ENCODE peak calls at places on chromosomes 16 and 17, in seven cellular contexts. P, F, T, W, V, J and Z are unnamed samples.
A peak's percentile ranks its signal among the peaks of the same experiment; 100 is the strongest.

GRCh38 chr16:56972403-56972802 is 10.7 kb downstream of the CETP start:
- DNase-seq in P (no peak), F (no peak), T (no peak), W (no peak), V (no peak), J (no peak), Z (no peak)

GRCh38 chr17:41133880-41134735 is 6.2 kb downstream of the KRTAP4-6 start:
- DNase-seq in P (no peak), F (no peak), T (no peak), W (no peak), V (no peak), J (no peak), Z (no peak)

GRCh38 chr17:9370464-9370863 is 205.2 kb downstream of the STX8 start:
- DNase-seq in P (no peak), F (no peak), T (no peak), W (no peak), V (no peak), J (peak; percentile 54), Z (no peak)

GRCh38 chr16:2004795-2005517 is 4.7 kb downstream of the ZNF598 start:
- DNase-seq in P (no peak), F (no peak), T (no peak), W (no peak), V (no peak), J (peak; percentile 66), Z (no peak)

GRCh38 chr16:11175850-11176341 is 80.1 kb downstream of the SOCS1 start:
- DNase-seq in P (no peak), F (peak; percentile 51), T (no peak), W (no peak), V (no peak), J (no peak), Z (no peak)

GRCh38 chr17:17413215-17413792 is 63.5 kb upstream of the MED9 start:
- DNase-seq in P (no peak), F (no peak), T (no peak), W (no peak), V (no peak), J (no peak), Z (no peak)

GRCh38 chr17:42879596-42879985 is 21.0 kb upstream of the G6PC1 start:
- DNase-seq in P (no peak), F (no peak), T (no peak), W (no peak), V (no peak), J (peak; percentile 25), Z (no peak)

GRCh38 chr17:72262748-72263147 is 141.9 kb downstream of the SOX9 start:
- DNase-seq in P (no peak), F (no peak), T (no peak), W (no peak), V (no peak), J (no peak), Z (no peak)

GRCh38 chr17:4433515-4434031 is at the start of gene SPNS3:
- DNase-seq in P (peak; percentile 45), F (peak; percentile 35), T (no peak), W (no peak), V (no peak), J (no peak), Z (peak; percentile 17)

GRCh38 chr16:46932802-46933201 is 40.7 kb downstream of the DNAJA2 start:
- DNase-seq in P (peak; percentile 58), F (no peak), T (no peak), W (no peak), V (no peak), J (no peak), Z (no peak)

GRCh38 chr16:53949716-53950410 is 245.9 kb downstream of the FTO start:
- DNase-seq in P (no peak), F (no peak), T (no peak), W (no peak), V (no peak), J (no peak), Z (no peak)

GRCh38 chr16:10862432-10862831 is 14.6 kb upstream of the CIITA start:
- DNase-seq in P (no peak), F (no peak), T (peak; percentile 17), W (no peak), V (peak; percentile 64), J (peak; percentile 78), Z (no peak)

GRCh38 chr16:30183236-30183960 is at the start of gene CORO1A:
- DNase-seq in P (peak; percentile 88), F (peak; percentile 82), T (peak; percentile 80), W (peak; percentile 94), V (peak; percentile 77), J (peak; percentile 74), Z (peak; percentile 82)

GRCh38 chr17:193841-194806 is 12.7 kb upstream of the DOC2B start:
- DNase-seq in P (no peak), F (no peak), T (no peak), W (peak; percentile 30), V (no peak), J (no peak), Z (no peak)

GRCh38 chr17:28405632-28406477 is at the start of gene SLC46A1:
- DNase-seq in P (peak; percentile 51), F (peak; percentile 67), T (peak; percentile 74), W (peak; percentile 79), V (peak; percentile 44), J (no peak), Z (peak; percentile 12)

GRCh38 chr16:12901204-12901596 is 198 bp upstream of the SHISA9 start:
- DNase-seq in P (no peak), F (no peak), T (no peak), W (no peak), V (no peak), J (peak; percentile 66), Z (no peak)

GRCh38 chr17:73747221-73748002 is 103.2 kb upstream of the SDK2 start:
- DNase-seq in P (no peak), F (no peak), T (no peak), W (peak; percentile 64), V (no peak), J (no peak), Z (no peak)

GRCh38 chr17:36183001-36183810 is 6.8 kb upstream of the TBC1D3B start:
- DNase-seq in P (no peak), F (no peak), T (peak; percentile 59), W (peak; percentile 81), V (no peak), J (peak; percentile 39), Z (no peak)

GRCh38 chr17:82494236-82495055 is 25.1 kb upstream of the FOXK2 start:
- DNase-seq in P (peak; percentile 93), F (peak; percentile 84), T (peak; percentile 85), W (peak; percentile 91), V (peak; percentile 94), J (peak; percentile 95), Z (peak; percentile 81)

GRCh38 chr16:84220851-84221250 is 19.0 kb downstream of the KCNG4 start:
- DNase-seq in P (no peak), F (no peak), T (no peak), W (no peak), V (no peak), J (peak; percentile 53), Z (no peak)

GRCh38 chr17:69523252-69523861 is 108.9 kb downstream of the MAP2K6 start:
- DNase-seq in P (no peak), F (no peak), T (peak; percentile 56), W (no peak), V (peak; percentile 53), J (peak; percentile 69), Z (no peak)

GRCh38 chr16:11557811-11558210 is 28.9 kb downstream of the LITAF start:
- DNase-seq in P (no peak), F (no peak), T (no peak), W (peak; percentile 79), V (peak; percentile 38), J (no peak), Z (no peak)

GRCh38 chr17:83191388-83192160 is 112.2 kb downstream of the METRNL start:
- DNase-seq in P (no peak), F (no peak), T (no peak), W (no peak), V (peak; percentile 5), J (peak; percentile 66), Z (no peak)

GRCh38 chr17:7631398-7632380 is 1.8 kb downstream of the SHBG start:
- DNase-seq in P (no peak), F (no peak), T (no peak), W (peak; percentile 50), V (no peak), J (no peak), Z (no peak)

GRCh38 chr16:55154261-55154660 is 169.7 kb upstream of the IRX6 start:
- DNase-seq in P (no peak), F (no peak), T (no peak), W (no peak), V (no peak), J (no peak), Z (no peak)

GRCh38 chr16:67648088-67648763 is 3.3 kb downstream of the CARMIL2 start:
- DNase-seq in P (no peak), F (no peak), T (no peak), W (no peak), V (no peak), J (no peak), Z (no peak)